ENCODE peak calls at places on chromosome 21, in five cellular contexts. R is IMR-90; Y is PC-3; Z is NCI-H446 treated with DMSO at 0.1 percent for 48 hours; B is stimulated activated CD4-positive, alpha-beta T cell treated with anti-CD3 and anti-CD28 coated beads, Interleukin-12 subunit alpha, Interleukin-12 subunit beta, amount 100 ng/mL, for 24 hours. M is an unnamed sample.

GRCh38 chr21:38869946-38870345 is 64.2 kb downstream of the ETS2 start:
- DNase-seq in Y (no peak), B (no peak), Z (no peak), R (peak; percentile 71), M (peak; percentile 73)

GRCh38 chr21:42763578-42764442 is 110.4 kb downstream of the PDE9A start:
- DNase-seq in Y (peak; percentile 34), B (no peak), R (no peak), Z (no peak), M (no peak)

GRCh38 chr21:43903451-43904091 is 38.5 kb downstream of the AGPAT3 start:
- DNase-seq in B (no peak), Y (no peak), R (no peak), Z (no peak), M (no peak)

GRCh38 chr21:42716074-42716473 is 62.7 kb downstream of the PDE9A start:
- DNase-seq in Z (no peak), R (no peak), B (no peak), Y (no peak), M (no peak)

GRCh38 chr21:42527489-42528158 is 14.0 kb downstream of the SLC37A1 start:
- DNase-seq in Z (no peak), R (no peak), Y (no peak), B (peak; percentile 36), M (peak; percentile 23)

GRCh38 chr21:31801551-31802234 is 69.8 kb upstream of the SCAF4 start:
- DNase-seq in R (no peak), Z (no peak), B (no peak), Y (no peak), M (no peak)

GRCh38 chr21:37618081-37618480 is 251.5 kb downstream of the DYRK1A start:
- DNase-seq in Y (no peak), R (no peak), Z (no peak), B (no peak), M (no peak)

GRCh38 chr21:46054447-46054846 is 43.5 kb upstream of the COL6A2 start:
- DNase-seq in R (peak; percentile 42), Y (no peak), Z (no peak), B (no peak), M (no peak)

GRCh38 chr21:34670220-34670961 is 1.6 kb downstream of the CLIC6 start:
- DNase-seq in Y (no peak), R (no peak), Z (no peak), B (no peak), M (no peak)

GRCh38 chr21:33096426-33096825 is 26.5 kb downstream of the OLIG1 start:
- DNase-seq in Y (no peak), Z (no peak), R (no peak), B (no peak), M (no peak)

GRCh38 chr21:44959376-44960091 is 19.7 kb downstream of the SLX9 start:
- DNase-seq in Y (no peak), B (no peak), Z (no peak), R (no peak), M (no peak)

GRCh38 chr21:45766501-45766900 is 123.0 kb downstream of the PCBP3 start:
- DNase-seq in Y (no peak), R (no peak), B (no peak), Z (no peak), M (no peak)

GRCh38 chr21:38848187-38848609 is 42.5 kb downstream of the ETS2 start:
- DNase-seq in Y (no peak), B (no peak), Z (no peak), R (no peak), M (peak; percentile 42)

GRCh38 chr21:35326677-35327076 is 277.6 kb upstream of the RUNX1 start:
- DNase-seq in R (peak; percentile 18), Y (no peak), Z (no peak), B (no peak), M (peak; percentile 20)

GRCh38 chr21:21714396-21714795 is 716.2 kb downstream of the NCAM2 start:
- DNase-seq in Y (peak; percentile 5), Z (peak; percentile 90), B (no peak), R (peak; percentile 82), M (peak; percentile 84)

GRCh38 chr21:45889961-45890360 is 91.6 kb upstream of the COL6A1 start:
- DNase-seq in Z (no peak), B (no peak), R (no peak), Y (no peak), M (no peak)

GRCh38 chr21:34642211-34643075 is 26.4 kb upstream of the CLIC6 start:
- DNase-seq in Y (peak; percentile 7), R (peak; percentile 18), B (no peak), Z (no peak), M (peak; percentile 31)